ENCODE peak calls at places on chromosomes 16 and 17, in seven cellular contexts. H is T-helper 1 cell, T is non-pigmented ciliary epithelial cell, G is NCI-H1694 treated with DMSO at 0.1 percent for 48 hours, S is caudate nucleus, B is fibroblast of lung, D is islet precursor cell. N is an unnamed sample.

GRCh38 chr17:4636474-4637100 is 4.9 kb downstream of the ALOX15 start:
- DNase-seq in H (no peak), T (no peak), G (no peak), S (no peak), B (no peak), D (no peak), N (no peak)

GRCh38 chr17:78828470-78829185 is 12.0 kb downstream of the USP36 start:
- DNase-seq in H (no peak), T (no peak), G (no peak), S (no peak), B (peak; percentile 56), D (peak; percentile 77), N (no peak)

GRCh38 chr16:3004781-3005284 is 7.9 kb upstream of the CLDN9 start:
- DNase-seq in H (no peak), T (no peak), G (no peak), S (no peak), B (no peak), D (no peak), N (no peak)

GRCh38 chr17:6702567-6703215 is 10.5 kb downstream of the SLC13A5 start:
- DNase-seq in H (no peak), T (no peak), G (no peak), S (no peak), B (no peak), D (no peak), N (no peak)

GRCh38 chr17:73956595-73957465 is 246.6 kb upstream of the RPL38 start:
- DNase-seq in H (peak; percentile 25), T (no peak), G (peak; percentile 69), S (peak; percentile 15), B (no peak), D (peak; percentile 95), N (no peak)

GRCh38 chr16:70778901-70779309 is 22.1 kb downstream of the VAC14 start:
- DNase-seq in H (no peak), T (peak; percentile 67), G (no peak), S (no peak), B (peak; percentile 75), D (peak; percentile 97), N (peak; percentile 86)

GRCh38 chr17:42010898-42011516 is 6.2 kb downstream of the DNAJC7 start:
- DNase-seq in H (no peak), T (no peak), G (no peak), S (no peak), B (no peak), D (no peak), N (no peak)

GRCh38 chr17:81926451-81927144 is 937 bp downstream of the MAFG start:
- DNase-seq in H (no peak), T (no peak), G (no peak), S (no peak), B (peak; percentile 82), D (peak; percentile 96), N (peak; percentile 60)

GRCh38 chr17:29617125-29617480 is 5.6 kb downstream of the CORO6 start:
- DNase-seq in H (peak; percentile 89), T (no peak), G (peak; percentile 90), S (peak; percentile 67), B (peak; percentile 67), D (peak; percentile 95), N (no peak)

GRCh38 chr17:28033972-28034714 is 8.3 kb upstream of the NLK start:
- DNase-seq in H (no peak), T (peak; percentile 73), G (no peak), S (no peak), B (peak; percentile 95), D (no peak), N (no peak)

GRCh38 chr16:57024894-57025680 is 35.7 kb downstream of the NLRC5 start:
- DNase-seq in H (no peak), T (no peak), G (no peak), S (no peak), B (no peak), D (no peak), N (no peak)

GRCh38 chr16:81650982-81651562 is 128.0 kb upstream of the PLCG2 start:
- DNase-seq in H (no peak), T (no peak), G (no peak), S (no peak), B (peak; percentile 54), D (peak; percentile 82), N (no peak)

GRCh38 chr16:86609661-86610060 is 31.3 kb downstream of the FOXL1 start:
- DNase-seq in H (no peak), T (no peak), G (no peak), S (no peak), B (no peak), D (no peak), N (no peak)

GRCh38 chr17:45409659-45410076 is 23.0 kb downstream of the ARHGAP27 start:
- DNase-seq in H (no peak), T (no peak), G (no peak), S (no peak), B (no peak), D (peak; percentile 61), N (no peak)

GRCh38 chr17:19250421-19251141 is 13.4 kb downstream of the EPN2 start:
- DNase-seq in H (no peak), T (no peak), G (peak; percentile 67), S (peak; percentile 44), B (no peak), D (no peak), N (no peak)

GRCh38 chr16:66605177-66605999 is 884 bp downstream of the CMTM3 start:
- DNase-seq in H (no peak), T (no peak), G (no peak), S (no peak), B (peak; percentile 63), D (peak; percentile 73), N (no peak)

GRCh38 chr17:68539536-68540469 is 27.6 kb downstream of the PRKAR1A start:
- DNase-seq in H (no peak), T (no peak), G (no peak), S (no peak), B (no peak), D (peak; percentile 66), N (no peak)

GRCh38 chr17:58097384-58098088 is 14.3 kb downstream of the DYNLL2 start:
- DNase-seq in H (no peak), T (no peak), G (no peak), S (no peak), B (no peak), D (peak; percentile 46), N (no peak)

GRCh38 chr17:8142158-8142886 is 9.9 kb downstream of the PER1 start:
- DNase-seq in H (no peak), T (no peak), G (no peak), S (no peak), B (no peak), D (peak; percentile 52), N (no peak)

GRCh38 chr16:578870-579405 is 9.2 kb downstream of the PIGQ start:
- DNase-seq in H (peak; percentile 45), T (no peak), G (peak; percentile 58), S (no peak), B (peak; percentile 71), D (peak; percentile 89), N (peak; percentile 44)

GRCh38 chr17:75371339-75371738 is 34.1 kb downstream of the GRB2 start:
- DNase-seq in H (no peak), T (no peak), G (no peak), S (no peak), B (no peak), D (no peak), N (no peak)

GRCh38 chr16:18841833-18842525 is 40.6 kb upstream of the ARL6IP1 start:
- DNase-seq in H (no peak), T (no peak), G (no peak), S (no peak), B (no peak), D (peak; percentile 19), N (no peak)

GRCh38 chr17:62702746-62703268 is 75.3 kb downstream of the MRC2 start:
- DNase-seq in H (no peak), T (no peak), G (no peak), S (no peak), B (no peak), D (no peak), N (no peak)

GRCh38 chr17:28946239-28946638 is 5.1 kb downstream of the PHF12 start:
- DNase-seq in H (no peak), T (peak; percentile 49), G (no peak), S (no peak), B (peak; percentile 90), D (no peak), N (no peak)

GRCh38 chr17:36641877-36642845 is 40.8 kb downstream of the MRM1 start:
- DNase-seq in H (no peak), T (no peak), G (no peak), S (no peak), B (no peak), D (no peak), N (no peak)

GRCh38 chr17:4696432-4696796 is 7.5 kb downstream of the PELP1 start:
- DNase-seq in H (no peak), T (no peak), G (no peak), S (no peak), B (no peak), D (no peak), N (no peak)

GRCh38 chr17:7842950-7843535 is 9.0 kb downstream of the KDM6B start:
- DNase-seq in H (no peak), T (peak; percentile 71), G (peak; percentile 3), S (no peak), B (peak; percentile 93), D (peak; percentile 89), N (no peak)

GRCh38 chr17:41360291-41360995 is 9.2 kb downstream of the KRT33B start:
- DNase-seq in H (no peak), T (no peak), G (no peak), S (no peak), B (peak; percentile 97), D (peak; percentile 92), N (no peak)

GRCh38 chr17:51258756-51259573 is 884 bp downstream of the MBTD1 start:
- DNase-seq in H (no peak), T (no peak), G (no peak), S (no peak), B (peak; percentile 10), D (peak; percentile 68), N (no peak)

GRCh38 chr17:17663160-17664072 is 17.8 kb upstream of the RAI1 start:
- DNase-seq in H (peak; percentile 65), T (peak; percentile 90), G (peak; percentile 73), S (peak; percentile 65), B (peak; percentile 98), D (peak; percentile 100), N (peak; percentile 35)

GRCh38 chr16:79662122-79662521 is 61.6 kb upstream of the MAF start:
- DNase-seq in H (no peak), T (no peak), G (no peak), S (no peak), B (no peak), D (no peak), N (no peak)

GRCh38 chr16:48608452-48608851 is 1.5 kb downstream of the N4BP1 start:
- DNase-seq in H (no peak), T (no peak), G (no peak), S (no peak), B (peak; percentile 34), D (no peak), N (no peak)

GRCh38 chr16:85751665-85752501 is 987 bp upstream of the C16orf74 start:
- DNase-seq in H (no peak), T (no peak), G (no peak), S (no peak), B (no peak), D (no peak), N (no peak)

GRCh38 chr16:86089986-86090385 is 191.0 kb downstream of the IRF8 start:
- DNase-seq in H (no peak), T (no peak), G (no peak), S (no peak), B (no peak), D (no peak), N (no peak)

GRCh38 chr17:40218740-40219072 is 398 bp upstream of the WIPF2 start:
- DNase-seq in H (peak; percentile 85), T (peak; percentile 73), G (peak; percentile 72), S (peak; percentile 51), B (peak; percentile 88), D (peak; percentile 87), N (peak; percentile 42)

GRCh38 chr16:88634141-88634993 is 4.0 kb upstream of the IL17C start:
- DNase-seq in H (no peak), T (no peak), G (no peak), S (no peak), B (peak; percentile 18), D (peak; percentile 88), N (no peak)

GRCh38 chr16:86343111-86343642 is 167.2 kb upstream of the FOXF1 start:
- DNase-seq in H (no peak), T (no peak), G (no peak), S (no peak), B (peak; percentile 83), D (no peak), N (no peak)